ENCODE peak calls at places on chromosomes 7 and 10, in nine cellular contexts. N, C, V, D, X, T, W, S and M are unnamed samples.
A peak's percentile ranks its signal among the peaks of the same experiment; 100 is the strongest.

GRCh38 chr7:148697950-148698396 is 730 bp upstream of the CUL1 start:
- DNase-seq in D (no peak), C (no peak), W (peak; percentile 38), N (no peak), X (peak; percentile 11), T (no peak), V (peak; percentile 48), S (no peak), M (peak; percentile 12)

GRCh38 chr10:19970707-19971106 is 154.5 kb downstream of the PLXDC2 start:
- DNase-seq in D (no peak), C (no peak), X (no peak), V (no peak), S (no peak), T (no peak), W (no peak), N (no peak), M (no peak)

GRCh38 chr10:133015321-133015720 is 72.4 kb upstream of the ADGRA1 start:
- DNase-seq in T (no peak), C (no peak), S (no peak), V (no peak), D (no peak), X (no peak), N (no peak), W (no peak), M (no peak)

GRCh38 chr10:114876602-114877300 is 55.2 kb downstream of the FHIP2A start:
- DNase-seq in V (peak; percentile 72), C (peak; percentile 17), X (peak; percentile 70), T (peak; percentile 34), N (peak; percentile 3), W (peak; percentile 82), D (peak; percentile 52), S (peak; percentile 87), M (no peak)

GRCh38 chr7:151710646-151711434 is 166.1 kb downstream of the PRKAG2 start:
- DNase-seq in D (no peak), W (no peak), N (no peak), X (peak; percentile 95), C (no peak), T (no peak), V (no peak), S (no peak), M (no peak)

GRCh38 chr7:73429218-73429617 is 4.4 kb upstream of the FZD9 start:
- DNase-seq in S (no peak), T (peak; percentile 88), V (no peak), X (no peak), D (no peak), W (peak; percentile 33), C (no peak), N (no peak), M (no peak)

GRCh38 chr7:151844080-151844827 is 32.7 kb downstream of the PRKAG2 start:
- DNase-seq in N (no peak), S (peak; percentile 80), W (peak; percentile 89), T (no peak), C (no peak), X (no peak), V (no peak), D (no peak), M (no peak)

GRCh38 chr10:48449501-48450232 is 143.2 kb downstream of the MAPK8 start:
- DNase-seq in V (no peak), W (no peak), S (no peak), C (no peak), N (no peak), T (no peak), X (no peak), D (peak; percentile 60), M (no peak)